ENCODE peak calls at places on chromosomes 6 and 20, in four cellular contexts. N, P, E and V are unnamed samples.

GRCh38 chr6:50555982-50556381 is 157.3 kb upstream of the TFAP2D start:
- DNase-seq in N (no peak), P (no peak), E (no peak), V (no peak)

GRCh38 chr6:10763006-10763405 is 15.4 kb downstream of the TMEM14B start:
- DNase-seq in N (no peak), P (no peak), E (no peak), V (no peak)

GRCh38 chr6:141321486-141322347 is 811.0 kb upstream of the GJE1 start:
- DNase-seq in N (no peak), P (no peak), E (no peak), V (no peak)

GRCh38 chr20:51237278-51237677 is 214.4 kb upstream of the KCNG1 start:
- DNase-seq in N (peak; percentile 88), P (no peak), E (no peak), V (no peak)

GRCh38 chr6:40391086-40391485 is 196.1 kb downstream of the LRFN2 start:
- DNase-seq in N (no peak), P (no peak), E (no peak), V (no peak)

GRCh38 chr20:33071198-33071597 is 8.2 kb upstream of the BPIFB4 start:
- DNase-seq in N (no peak), P (no peak), E (no peak), V (no peak)

GRCh38 chr6:39865011-39865888 is 69.0 kb downstream of the MOCS1 start:
- DNase-seq in N (peak; percentile 63), P (peak; percentile 69), E (peak; percentile 32), V (peak; percentile 67)

GRCh38 chr6:89353702-89354392 is 1.3 kb upstream of the UBE2J1 start:
- DNase-seq in N (no peak), P (no peak), E (no peak), V (no peak)

GRCh38 chr6:142756215-142756630 is 188.8 kb downstream of the HIVEP2 start:
- DNase-seq in N (peak; percentile 38), P (peak; percentile 30), E (peak; percentile 89), V (peak; percentile 74)